ENCODE peak calls at places on chromosomes 11 and 22, in seven cellular contexts. U, N, X, R, O, L and H are unnamed samples.
A peak's percentile ranks its signal among the peaks of the same experiment; 100 is the strongest.

GRCh38 chr11:81497202-81497804 is 1236.4 kb downstream of the FAM181B start:
- DNase-seq in U (no peak), N (no peak), X (no peak), R (no peak), O (no peak), L (peak; percentile 24), H (no peak)

GRCh38 chr11:78801161-78801884 is 226.7 kb upstream of the NARS2 start:
- DNase-seq in U (no peak), N (no peak), X (no peak), R (no peak), O (peak; percentile 77), L (peak; percentile 43), H (no peak)

GRCh38 chr22:50671641-50672040 is 982 bp upstream of the SHANK3 start:
- DNase-seq in U (no peak), N (no peak), X (no peak), R (no peak), O (no peak), L (no peak), H (no peak)

GRCh38 chr11:59759900-59760299 is 4.7 kb downstream of the STX3 start:
- DNase-seq in U (no peak), N (no peak), X (no peak), R (no peak), O (no peak), L (no peak), H (no peak)

GRCh38 chr11:7046474-7046873 is 26.2 kb downstream of the NLRP14 start:
- DNase-seq in U (no peak), N (no peak), X (no peak), R (no peak), O (no peak), L (no peak), H (no peak)

GRCh38 chr22:39353346-39353745 is 3.6 kb downstream of the SYNGR1 start:
- DNase-seq in U (no peak), N (no peak), X (no peak), R (no peak), O (no peak), L (no peak), H (no peak)

GRCh38 chr11:69378303-69379141 is 84.6 kb downstream of the MYEOV start:
- DNase-seq in U (peak; percentile 71), N (no peak), X (no peak), R (peak; percentile 7), O (no peak), L (no peak), H (peak; percentile 55)

GRCh38 chr11:7571640-7572000 is 57.8 kb downstream of the PPFIBP2 start:
- DNase-seq in U (no peak), N (no peak), X (no peak), R (peak; percentile 65), O (peak; percentile 64), L (peak; percentile 79), H (peak; percentile 78)

GRCh38 chr22:40789131-40789530 is 30.0 kb downstream of the SLC25A17 start:
- DNase-seq in U (no peak), N (no peak), X (no peak), R (no peak), O (no peak), L (no peak), H (no peak)

GRCh38 chr11:1949302-1949701 is 2.2 kb downstream of the MRPL23 start:
- DNase-seq in U (peak; percentile 62), N (no peak), X (no peak), R (no peak), O (peak; percentile 10), L (no peak), H (no peak)

GRCh38 chr11:72812968-72813739 is 1.1 kb upstream of the ATG16L2 start:
- DNase-seq in U (peak; percentile 85), N (peak; percentile 69), X (no peak), R (peak; percentile 52), O (peak; percentile 82), L (peak; percentile 86), H (peak; percentile 77)

GRCh38 chr22:41021655-41022454 is 70.5 kb upstream of the EP300 start:
- DNase-seq in U (peak; percentile 93), N (peak; percentile 74), X (no peak), R (peak; percentile 75), O (peak; percentile 86), L (peak; percentile 64), H (peak; percentile 91)

GRCh38 chr11:45892856-45893255 is 7.4 kb downstream of the MAPK8IP1 start:
- DNase-seq in U (no peak), N (no peak), X (no peak), R (no peak), O (no peak), L (no peak), H (no peak)

GRCh38 chr11:31757245-31757835 is 53.8 kb downstream of the PAX6 start:
- DNase-seq in U (no peak), N (no peak), X (no peak), R (no peak), O (no peak), L (no peak), H (no peak)

GRCh38 chr11:61141601-61142028 is 19.6 kb downstream of the VPS37C start:
- DNase-seq in U (peak; percentile 62), N (no peak), X (no peak), R (no peak), O (peak; percentile 53), L (no peak), H (peak; percentile 83)

GRCh38 chr11:115778928-115779650 is 274.9 kb upstream of the CADM1 start:
- DNase-seq in U (no peak), N (no peak), X (no peak), R (no peak), O (no peak), L (no peak), H (no peak)

GRCh38 chr11:33696931-33697638 is 3.5 kb downstream of the C11orf91 start:
- DNase-seq in U (no peak), N (no peak), X (no peak), R (no peak), O (no peak), L (no peak), H (no peak)

GRCh38 chr11:119363874-119364590 is 17.5 kb downstream of the USP2 start:
- DNase-seq in U (peak; percentile 86), N (peak; percentile 66), X (no peak), R (peak; percentile 68), O (no peak), L (no peak), H (peak; percentile 87)

GRCh38 chr22:50516068-50516467 is 8.0 kb downstream of the NCAPH2 start:
- DNase-seq in U (no peak), N (no peak), X (no peak), R (no peak), O (no peak), L (no peak), H (no peak)

GRCh38 chr11:116865696-116866095 is 28.3 kb upstream of the APOA1 start:
- DNase-seq in U (no peak), N (no peak), X (no peak), R (no peak), O (no peak), L (no peak), H (no peak)

GRCh38 chr11:100876826-100877545 is 189.9 kb downstream of the ARHGAP42 start:
- DNase-seq in U (no peak), N (no peak), X (no peak), R (no peak), O (no peak), L (peak; percentile 27), H (no peak)

GRCh38 chr11:36211735-36212430 is 77.3 kb downstream of the COMMD9 start:
- DNase-seq in U (no peak), N (no peak), X (no peak), R (no peak), O (no peak), L (no peak), H (no peak)

GRCh38 chr11:102730036-102730815 is 5.5 kb upstream of the MMP8 start:
- DNase-seq in U (no peak), N (no peak), X (no peak), R (no peak), O (no peak), L (no peak), H (no peak)

GRCh38 chr11:8477151-8477550 is 116.9 kb downstream of the STK33 start:
- DNase-seq in U (no peak), N (no peak), X (no peak), R (no peak), O (no peak), L (no peak), H (no peak)

GRCh38 chr11:1519028-1519736 is 32.6 kb upstream of the MOB2 start:
- DNase-seq in U (no peak), N (no peak), X (no peak), R (peak; percentile 2), O (peak; percentile 30), L (no peak), H (peak; percentile 41)

GRCh38 chr22:25364736-25365241 is 145.3 kb downstream of the CRYBB2 start:
- DNase-seq in U (peak; percentile 67), N (no peak), X (no peak), R (no peak), O (peak; percentile 44), L (no peak), H (peak; percentile 61)

GRCh38 chr11:44624761-44625221 is 59.3 kb downstream of the CD82 start:
- DNase-seq in U (peak; percentile 44), N (no peak), X (no peak), R (no peak), O (no peak), L (no peak), H (no peak)

GRCh38 chr22:37641251-37641949 is 1.9 kb downstream of the SH3BP1 start:
- DNase-seq in U (peak; percentile 78), N (no peak), X (no peak), R (no peak), O (no peak), L (no peak), H (no peak)
- H3K4me3 ChIP-seq in U (peak overlapping the region; percentile 58), N (peak overlapping the region; percentile 76), X (peak overlapping the region; percentile 96), R (no peak overlapping the region), O (no peak overlapping the region), L (no peak overlapping the region), H (no peak overlapping the region)

GRCh38 chr11:96055706-96056387 is 131.9 kb upstream of the MTMR2 start:
- DNase-seq in U (no peak), N (no peak), X (no peak), R (no peak), O (no peak), L (no peak), H (no peak)
- H3K27ac ChIP-seq in U (peak overlapping the region; percentile 47), N (no peak overlapping the region), X (no peak overlapping the region), R (no peak overlapping the region), O (peak overlapping the region; percentile 83), L (peak overlapping the region; percentile 6), H (no peak overlapping the region)

GRCh38 chr22:20526305-20526627 is 18.9 kb downstream of the MED15 start:
- DNase-seq in U (no peak), N (no peak), X (no peak), R (no peak), O (no peak), L (no peak), H (no peak)
- H3K4me3 ChIP-seq in U (no peak overlapping the region), N (no peak overlapping the region), X (no peak overlapping the region), R (no peak overlapping the region), O (no peak overlapping the region), L (no peak overlapping the region), H (no peak overlapping the region)

DNA sequence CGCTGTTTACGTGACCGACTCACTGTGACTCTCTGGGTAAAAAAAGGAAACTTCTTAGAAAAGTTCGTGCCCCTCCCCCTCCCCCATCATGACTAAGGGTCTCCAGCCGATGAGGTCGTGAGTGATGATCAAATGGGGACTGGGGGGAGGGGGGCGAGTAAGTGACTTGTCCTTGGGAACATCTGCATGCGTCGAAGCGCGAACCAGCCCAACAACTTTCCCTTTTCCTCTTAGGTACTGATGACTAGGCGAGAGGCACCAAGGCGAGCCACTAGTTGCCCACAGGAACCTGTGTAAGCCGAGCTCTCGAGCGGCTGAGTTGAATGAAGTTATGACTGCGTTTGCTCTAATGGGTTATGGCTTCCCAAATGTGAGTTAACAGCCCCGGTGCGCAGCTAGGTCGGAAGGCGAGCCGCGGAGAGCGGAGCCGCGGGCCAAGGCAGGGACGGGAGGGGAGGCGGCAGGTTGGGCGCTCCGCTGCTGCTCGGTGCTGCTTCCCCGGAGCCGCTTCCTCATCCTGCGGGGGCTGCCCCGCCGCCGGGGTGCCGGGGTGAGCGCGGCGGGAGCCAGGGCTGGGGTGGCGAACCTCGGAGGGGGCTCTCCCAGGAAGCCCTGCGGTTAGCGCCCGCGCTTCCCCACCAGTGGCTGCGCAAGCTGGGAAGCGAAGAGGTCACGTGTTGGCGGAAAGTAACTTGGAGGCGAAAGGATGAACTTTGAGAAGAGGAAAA is 22.0 kb upstream of the BDNF start:
- DNase-seq in U (no peak), N (no peak), X (no peak), R (no peak), O (no peak), L (no peak), H (peak; percentile 69)
- H3K27ac ChIP-seq in U (no peak overlapping the region), N (no peak overlapping the region), X (no peak overlapping the region), R (no peak overlapping the region), O (no peak overlapping the region), L (peak overlapping the region; percentile 34), H (no peak overlapping the region)